ENCODE peak calls at places on chromosomes 11 and 22, in four cellular contexts. I is OCI-LY7, P is GM23338, V is SK-N-SH. A is an unnamed sample. For H3K9me2 and H3K4me1, the result is how much of the 10 kb centered on the place peaks cover.

GRCh38 chr11:65850217-65851082 is 7.5 kb downstream of the CFL1 start:
- DNase-seq in I (no peak), P (no peak), V (peak), A (no peak)

GRCh38 chr11:69887841-69888670 is 68.8 kb upstream of the FGF3 start:
- DNase-seq in I (no peak), P (no peak), V (no peak), A (no peak)

GRCh38 chr22:39872548-39872947 is 21.0 kb downstream of the ENTHD1 start:
- DNase-seq in I (no peak), P (no peak), V (no peak), A (no peak)

GRCh38 chr11:109619498-109619897 is 197.5 kb downstream of the C11orf87 start:
- DNase-seq in I (no peak), P (no peak), V (no peak), A (no peak)

GRCh38 chr11:106424111-106424510 is 346.6 kb downstream of the AASDHPPT start:
- DNase-seq in I (no peak), P (no peak), V (no peak), A (peak)

GRCh38 chr22:49212002-49212401 is 615.7 kb downstream of the BRD1 start:
- DNase-seq in I (no peak), P (no peak), V (no peak), A (no peak)

GRCh38 chr11:35142481-35143207 is 3.7 kb downstream of the CD44 start:
- DNase-seq in I (peak), P (peak), V (no peak), A (peak)

GRCh38 chr11:94706211-94706610 is 61.9 kb upstream of the AMOTL1 start:
- DNase-seq in I (no peak), P (no peak), V (no peak), A (peak)

GRCh38 chr11:122721201-122721963 is 65.9 kb downstream of the UBASH3B start:
- DNase-seq in I (no peak), P (no peak), V (no peak), A (peak)

GRCh38 chr22:42397332-42398246 is 34.6 kb downstream of the NFAM1 start:
- DNase-seq in I (peak), P (no peak), V (no peak), A (no peak)

GRCh38 chr11:121625784-121626506 is 173.2 kb upstream of the SORL1-AS1 start:
- DNase-seq in I (no peak), P (no peak), V (no peak), A (peak)

GRCh38 chr11:33869511-33870422 is 22.1 kb downstream of the LMO2 start:
- DNase-seq in I (peak), P (peak), V (peak), A (peak)

GRCh38 chr11:58061813-58062212 is 31.1 kb downstream of the OR6Q1 start:
- DNase-seq in I (no peak), P (no peak), V (no peak), A (peak)

GRCh38 chr22:20268350-20269012 is 363 bp upstream of the RTN4R start:
- DNase-seq in I (peak), P (peak), V (peak), A (peak)

DNA sequence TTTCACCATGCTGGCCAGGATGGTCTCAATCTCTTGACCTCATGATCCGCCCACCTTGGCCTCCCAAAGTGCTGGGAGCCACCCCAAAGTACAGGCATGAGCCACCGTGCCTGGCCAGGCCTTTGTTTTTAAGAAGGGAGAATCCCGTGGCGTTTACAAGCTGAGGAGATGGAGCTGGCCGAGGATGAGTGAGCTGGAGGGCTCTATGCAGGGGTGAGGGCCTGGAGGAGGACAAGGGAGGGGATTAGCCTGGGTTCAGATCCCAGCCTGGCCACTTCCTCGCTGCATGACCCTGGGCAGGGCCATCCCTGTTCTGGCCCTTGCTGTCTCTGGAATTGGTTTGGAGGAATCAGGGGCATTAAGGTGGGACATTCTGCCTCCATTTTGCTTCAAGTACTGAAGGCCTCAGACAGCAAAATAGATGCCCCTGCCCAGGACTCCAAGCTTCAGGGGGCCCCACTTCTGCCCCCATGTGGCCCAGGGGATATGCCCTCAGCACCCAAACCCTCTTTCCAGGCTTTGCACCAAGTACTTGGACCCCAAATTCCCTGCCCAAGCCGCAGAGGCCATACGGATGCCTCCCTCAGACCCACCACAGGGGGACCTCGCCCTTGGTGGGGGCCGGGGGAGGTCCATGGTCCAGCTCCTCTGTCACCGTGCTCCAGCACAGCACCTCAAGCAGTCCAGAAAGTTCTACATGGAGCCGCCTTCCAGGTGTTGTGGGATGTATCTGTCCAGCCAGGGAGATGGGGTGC is 12.1 kb upstream of the LRP5 start:
- DNase-seq in I (no peak), P (no peak), V (no peak), A (no peak)
- H3K9me2 ChIP-seq in I (under half), P (under half), V (under half), A (under half)

GRCh38 chr11:96578379-96578778 is 188.6 kb downstream of the JRKL start:
- DNase-seq in I (no peak), P (no peak), V (no peak), A (no peak)

GRCh38 chr11:96576383-96576782 is 186.6 kb downstream of the JRKL start:
- DNase-seq in I (no peak), P (no peak), V (no peak), A (no peak)

GRCh38 chr11:96579642-96580041 is 189.8 kb downstream of the JRKL start:
- DNase-seq in I (no peak), P (no peak), V (no peak), A (no peak)
- H3K4me1 ChIP-seq in I (under half), P (under half), V (under half), A (under half)

DNA sequence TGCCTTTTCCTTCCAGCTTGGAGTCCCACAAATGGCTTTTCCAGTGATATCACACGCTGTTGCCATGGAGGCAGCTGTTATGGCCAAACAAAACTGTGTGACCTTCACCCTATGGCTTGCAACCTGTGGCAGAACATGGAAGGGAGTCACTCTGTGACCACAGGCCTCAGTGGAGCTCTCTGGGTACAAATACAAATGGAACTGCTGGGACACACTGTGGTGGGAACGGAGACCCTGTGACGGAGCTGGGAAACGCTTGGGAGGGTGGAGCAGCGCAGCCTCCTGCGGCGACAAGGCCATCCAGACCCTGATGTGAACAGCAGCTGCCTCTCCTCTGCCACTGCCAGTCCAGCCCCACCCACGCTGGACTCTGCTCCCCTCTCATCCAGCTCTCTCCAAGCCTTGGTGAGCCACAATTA is 162.5 kb downstream of the ETS1 start:
- DNase-seq in I (no peak), P (no peak), V (peak), A (peak)
- TF ChIP-seq EZH2phosphoT487 in I (no peak), P (no peak), V (no peak), A (no peak)

DNA sequence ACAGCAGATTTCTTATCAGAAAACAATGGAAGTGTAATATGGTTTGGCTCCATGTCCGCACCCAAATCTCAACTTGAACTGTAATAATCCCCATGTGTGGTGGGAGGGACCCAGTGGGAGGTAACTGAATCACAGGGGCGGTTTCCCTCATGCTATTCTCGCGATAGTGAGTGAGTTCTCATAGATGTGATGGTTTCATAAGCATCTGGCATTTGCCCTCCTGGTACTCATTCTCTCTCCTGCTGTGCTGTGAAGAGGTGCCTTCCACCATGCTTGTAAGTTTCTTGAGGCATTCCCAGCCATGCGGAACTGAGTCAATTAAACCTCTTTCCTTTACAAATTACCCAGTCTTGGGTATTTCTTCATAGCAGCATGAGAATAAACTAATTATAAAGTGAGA is 81.0 kb upstream of the SCUBE2 start:
- DNase-seq in I (no peak), P (no peak), V (no peak), A (peak)
- H3K9me2 ChIP-seq in I (under half), P (under half), V (under half), A (under half)

DNA sequence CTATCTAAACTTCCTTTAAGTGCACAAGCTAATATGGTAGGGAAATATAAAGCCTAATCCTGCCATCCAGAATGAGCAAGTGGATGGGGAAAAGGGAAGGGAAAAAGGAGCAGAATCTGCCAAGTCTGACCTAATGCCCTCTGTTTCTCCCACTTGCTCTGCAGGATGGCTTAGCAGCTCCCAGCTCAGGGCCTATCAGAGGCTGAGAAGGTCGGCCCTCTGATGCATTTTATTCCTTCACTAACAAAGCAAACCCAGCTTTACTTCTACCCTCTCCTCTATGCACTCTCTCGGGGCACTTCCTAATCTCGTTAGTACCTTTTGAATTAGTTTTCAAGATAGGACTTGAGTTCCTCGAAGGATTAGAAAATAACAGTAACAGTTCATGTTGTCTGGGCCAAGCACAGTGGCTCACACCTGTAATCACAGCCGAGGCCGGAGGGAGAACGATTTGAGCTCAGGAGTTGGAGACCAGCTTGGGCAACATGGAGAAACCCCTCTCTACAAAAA is 9.9 kb upstream of the OR51V1 start:
- DNase-seq in I (no peak), P (no peak), V (no peak), A (no peak)
- H3K4me1 ChIP-seq in I (under half), P (under half), V (under half), A (under half)

GRCh38 chr11:67496113-67496512 is 9.1 kb downstream of the PITPNM1 start:
- DNase-seq in I (no peak), P (no peak), V (no peak), A (no peak)
- TF ChIP-seq EZH2phosphoT487 in I (no peak), P (no peak), V (no peak), A (no peak)

DNA sequence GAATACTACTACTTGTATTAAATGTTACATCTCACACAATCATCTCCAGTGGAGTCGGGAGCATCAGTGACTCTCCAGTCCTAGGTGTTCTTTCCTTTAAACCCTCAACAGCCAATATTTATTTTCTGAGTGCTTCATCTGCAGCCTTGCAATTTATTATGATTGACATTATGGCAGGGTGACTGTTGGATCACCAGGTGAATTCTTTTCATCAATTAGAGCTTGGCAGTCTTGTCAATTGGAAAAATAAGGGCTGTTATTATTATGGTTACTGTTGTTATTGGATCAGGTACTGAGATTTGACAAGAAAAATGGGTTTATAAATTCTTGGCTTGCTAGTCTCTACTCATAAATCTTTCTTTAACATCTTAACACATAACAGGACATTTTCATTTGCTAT is 27.5 kb upstream of the HTATIP2 start:
- DNase-seq in I (no peak), P (no peak), V (no peak), A (no peak)
- H3K9me2 ChIP-seq in I (under half), P (under half), V (under half), A (under half)

DNA sequence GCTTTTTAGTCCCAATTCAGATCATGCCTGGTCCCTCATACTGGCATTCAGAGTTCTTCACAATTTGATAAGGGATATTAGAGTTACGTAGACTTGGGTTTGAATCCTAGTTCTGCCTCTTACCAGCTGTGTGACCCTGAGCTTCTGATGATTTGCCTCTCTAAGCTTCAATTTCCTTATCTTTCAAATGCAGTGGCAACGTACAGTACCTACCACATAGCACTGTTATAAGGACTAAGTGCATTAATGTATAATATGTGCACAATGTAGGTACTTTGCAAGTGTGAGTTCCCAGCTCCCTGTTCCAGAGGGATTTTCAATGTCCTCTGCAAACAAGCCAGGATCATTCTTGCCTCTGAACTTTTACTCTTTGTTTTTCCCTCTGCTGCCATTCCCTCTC is 7.3 kb downstream of the RHOG start:
- DNase-seq in I (no peak), P (no peak), V (no peak), A (no peak)
- H3K4me1 ChIP-seq in I (under half), P (under half), V (under half), A (under half)

A was measured in GM23248.